ENCODE peak calls at places on chromosomes 16 and 17, in seven cellular contexts. T is colonic mucosa, O is cardiac muscle cell, L is small intestine, H is heart left ventricle, Z is heart right ventricle, U is stomach. A is an unnamed sample. For H3K9me3, the result is how much of the 10 kb centered on the place peaks cover.

GRCh38 chr16:64304376-64304775 is 817.5 kb downstream of the CDH11 start:
- DNase-seq in T (no peak), O (no peak), L (no peak), H (no peak), Z (no peak), U (no peak), A (no peak)

GRCh38 chr17:42783778-42784138 is 3.3 kb downstream of the WNK4 start:
- DNase-seq in T (no peak), O (no peak), L (no peak), H (no peak), Z (no peak), U (no peak), A (no peak)

GRCh38 chr17:17114592-17115225 is 72.5 kb downstream of the MPRIP start:
- DNase-seq in T (no peak), O (no peak), L (no peak), H (no peak), Z (no peak), U (no peak), A (no peak)

GRCh38 chr17:82228278-82228841 is 482 bp upstream of the SLC16A3 start:
- DNase-seq in T (peak), O (no peak), L (peak), H (peak), Z (no peak), U (peak), A (no peak)

GRCh38 chr16:57757326-57757786 is 21.8 kb downstream of the KATNB1 start:
- DNase-seq in T (peak), O (peak), L (peak), H (peak), Z (peak), U (peak), A (peak)

GRCh38 chr17:16286947-16287562 is 66.2 kb downstream of the CENPV start:
- DNase-seq in T (no peak), O (no peak), L (no peak), H (peak), Z (peak), U (no peak), A (peak)

GRCh38 chr17:4715071-4715749 is 4.8 kb downstream of the ARRB2 start:
- DNase-seq in T (no peak), O (no peak), L (peak), H (no peak), Z (no peak), U (no peak), A (no peak)

GRCh38 chr17:52041123-52041617 is 117.3 kb downstream of the CA10 start:
- DNase-seq in T (no peak), O (no peak), L (no peak), H (no peak), Z (no peak), U (no peak), A (no peak)

GRCh38 chr17:27326051-27326450 is 32.1 kb downstream of the WSB1 start:
- DNase-seq in T (no peak), O (no peak), L (no peak), H (no peak), Z (no peak), U (no peak), A (no peak)

GRCh38 chr17:4768281-4768680 is 3.4 kb upstream of the TM4SF5 start:
- DNase-seq in T (no peak), O (no peak), L (no peak), H (no peak), Z (no peak), U (no peak), A (no peak)

GRCh38 chr17:21286771-21287702 is 2.5 kb downstream of the MAP2K3 start:
- DNase-seq in T (peak), O (no peak), L (peak), H (no peak), Z (no peak), U (peak), A (no peak)

GRCh38 chr16:56753410-56753809 is 23.5 kb downstream of the NUP93 start:
- DNase-seq in T (no peak), O (no peak), L (no peak), H (no peak), Z (no peak), U (no peak), A (no peak)

GRCh38 chr16:55508941-55509920 is at the start of gene LPCAT2:
- DNase-seq in T (peak), O (peak), L (peak), H (peak), Z (peak), U (peak), A (peak)

GRCh38 chr16:87115646-87116045 is 201.5 kb downstream of the C16orf95 start:
- DNase-seq in T (no peak), O (no peak), L (no peak), H (no peak), Z (no peak), U (no peak), A (no peak)

GRCh38 chr16:1870365-1871082 is 1.4 kb downstream of the MEIOB start:
- DNase-seq in T (no peak), O (no peak), L (no peak), H (no peak), Z (no peak), U (no peak), A (no peak)

GRCh38 chr16:13168091-13168572 is 266.7 kb downstream of the SHISA9 start:
- DNase-seq in T (no peak), O (no peak), L (no peak), H (no peak), Z (no peak), U (no peak), A (no peak)

GRCh38 chr17:21170829-21171228 is 43.1 kb downstream of the TMEM11 start:
- DNase-seq in T (no peak), O (no peak), L (no peak), H (no peak), Z (no peak), U (no peak), A (no peak)

GRCh38 chr16:58652741-58653140 is 23.1 kb upstream of the CNOT1 start:
- DNase-seq in T (no peak), O (peak), L (no peak), H (no peak), Z (no peak), U (no peak), A (peak)

GRCh38 chr17:55152236-55152635 is 112.5 kb upstream of the HLF start:
- DNase-seq in T (no peak), O (no peak), L (no peak), H (no peak), Z (no peak), U (no peak), A (no peak)

GRCh38 chr16:144797-145252 is 6.4 kb upstream of the NPRL3 start:
- DNase-seq in T (no peak), O (no peak), L (no peak), H (no peak), Z (no peak), U (no peak), A (no peak)

GRCh38 chr16:16144416-16144815 is 78.9 kb downstream of the ABCC6 start:
- DNase-seq in T (no peak), O (no peak), L (no peak), H (no peak), Z (no peak), U (no peak), A (no peak)

GRCh38 chr17:29051194-29051593 is 8.3 kb downstream of the PIPOX start:
- DNase-seq in T (no peak), O (no peak), L (no peak), H (no peak), Z (no peak), U (no peak), A (no peak)

GRCh38 chr17:12680407-12680897 is 14.8 kb downstream of the MYOCD start:
- DNase-seq in T (no peak), O (no peak), L (no peak), H (no peak), Z (no peak), U (no peak), A (no peak)

GRCh38 chr17:28226563-28226962 is 92.4 kb upstream of the TMEM97 start:
- DNase-seq in T (no peak), O (no peak), L (no peak), H (no peak), Z (no peak), U (no peak), A (no peak)

GRCh38 chr17:43467981-43468541 is 15.7 kb upstream of the DHX8 start:
- DNase-seq in T (no peak), O (no peak), L (no peak), H (no peak), Z (no peak), U (no peak), A (no peak)

GRCh38 chr17:41483531-41483930 is 2.6 kb upstream of the KRT35 start:
- DNase-seq in T (no peak), O (no peak), L (peak), H (no peak), Z (no peak), U (no peak), A (no peak)

GRCh38 chr16:10039220-10040096 is 142.8 kb downstream of the GRIN2A start:
- DNase-seq in T (no peak), O (peak), L (no peak), H (peak), Z (peak), U (no peak), A (peak)

GRCh38 chr17:11996722-11997146 is 541 bp downstream of the ZNF18 start:
- DNase-seq in T (peak), O (peak), L (peak), H (no peak), Z (peak), U (peak), A (no peak)

GRCh38 chr16:12260647-12261262 is 284.2 kb downstream of the SNX29 start:
- DNase-seq in T (no peak), O (peak), L (no peak), H (peak), Z (peak), U (no peak), A (peak)

GRCh38 chr17:60495260-60495659 is 30.8 kb downstream of the APPBP2 start:
- DNase-seq in T (no peak), O (no peak), L (no peak), H (no peak), Z (no peak), U (no peak), A (no peak)
- H3K9me3 ChIP-seq in T (under half), O (under half), L (under half), H (under half), Z (under half), U (under half), A (under half)

DNA sequence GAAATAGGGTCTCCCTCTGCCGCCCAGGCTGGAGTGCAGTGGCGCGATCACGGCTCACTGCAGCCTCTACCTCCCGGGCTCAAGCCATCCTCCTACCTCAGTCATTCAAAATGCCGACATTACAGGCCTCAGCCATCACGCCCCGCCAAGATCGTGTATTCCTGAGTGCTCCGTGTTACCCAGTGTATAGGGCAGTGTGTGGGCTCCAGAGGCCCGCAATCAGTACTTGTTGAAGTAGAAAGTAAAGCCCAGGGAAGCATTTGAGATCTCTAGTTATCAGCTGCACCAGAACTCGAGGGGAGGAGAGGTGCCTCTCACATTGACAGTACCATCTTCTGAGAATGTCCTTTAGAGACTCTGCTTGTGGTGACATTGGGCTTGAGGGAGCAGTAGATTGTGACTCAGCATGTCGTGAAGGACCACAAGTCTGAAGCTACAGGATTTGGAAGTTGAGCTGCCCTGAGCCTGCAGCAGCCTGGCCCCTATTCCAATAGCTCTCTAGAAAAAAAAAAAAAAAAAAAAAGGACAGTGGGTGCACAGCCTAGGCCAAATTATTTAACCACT is 1.1 kb upstream of the PRPSAP1 start:
- DNase-seq in T (no peak), O (peak), L (no peak), H (no peak), Z (no peak), U (no peak), A (no peak)
- H3K4me3 ChIP-seq in T (no peak), O (peak), L (no peak), H (peak), Z (peak), U (peak), A (peak)

GRCh38 chr16:35185366-35186044 is 1726.1 kb downstream of the TP53TG3F start:
- DNase-seq in T (no peak), O (no peak), L (no peak), H (no peak), Z (no peak), U (no peak), A (no peak)

GRCh38 chr16:35184356-35184870 is 1725.0 kb downstream of the TP53TG3F start:
- DNase-seq in T (no peak), O (no peak), L (no peak), H (no peak), Z (no peak), U (no peak), A (no peak)

GRCh38 chr16:35188288-35189155 is 1729.1 kb downstream of the TP53TG3F start:
- DNase-seq in T (no peak), O (no peak), L (no peak), H (no peak), Z (no peak), U (no peak), A (no peak)

GRCh38 chr16:35186045-35186759 is 1726.8 kb downstream of the TP53TG3F start:
- DNase-seq in T (no peak), O (no peak), L (no peak), H (no peak), Z (no peak), U (no peak), A (no peak)

GRCh38 chr16:35187665-35188225 is 1728.3 kb downstream of the TP53TG3F start:
- DNase-seq in T (no peak), O (no peak), L (no peak), H (no peak), Z (no peak), U (no peak), A (no peak)
- H3K9me3 ChIP-seq in T (under half), O (under half), L (under half), H (under half), Z (under half), U (under half), A (under half)

GRCh38 chr16:31458073-31458834 is 1.0 kb upstream of the ARMC5 start:
- DNase-seq in T (peak), O (peak), L (peak), H (no peak), Z (peak), U (peak), A (peak)

GRCh38 chr16:31458835-31459721 is at the start of gene ARMC5:
- DNase-seq in T (peak), O (peak), L (peak), H (peak), Z (peak), U (peak), A (peak)

GRCh38 chr16:31461201-31461920 is 2.1 kb downstream of the ARMC5 start:
- DNase-seq in T (no peak), O (no peak), L (no peak), H (no peak), Z (no peak), U (no peak), A (no peak)

GRCh38 chr16:31460582-31461002 is 1.3 kb downstream of the ARMC5 start:
- DNase-seq in T (no peak), O (no peak), L (peak), H (no peak), Z (no peak), U (no peak), A (no peak)

DNA sequence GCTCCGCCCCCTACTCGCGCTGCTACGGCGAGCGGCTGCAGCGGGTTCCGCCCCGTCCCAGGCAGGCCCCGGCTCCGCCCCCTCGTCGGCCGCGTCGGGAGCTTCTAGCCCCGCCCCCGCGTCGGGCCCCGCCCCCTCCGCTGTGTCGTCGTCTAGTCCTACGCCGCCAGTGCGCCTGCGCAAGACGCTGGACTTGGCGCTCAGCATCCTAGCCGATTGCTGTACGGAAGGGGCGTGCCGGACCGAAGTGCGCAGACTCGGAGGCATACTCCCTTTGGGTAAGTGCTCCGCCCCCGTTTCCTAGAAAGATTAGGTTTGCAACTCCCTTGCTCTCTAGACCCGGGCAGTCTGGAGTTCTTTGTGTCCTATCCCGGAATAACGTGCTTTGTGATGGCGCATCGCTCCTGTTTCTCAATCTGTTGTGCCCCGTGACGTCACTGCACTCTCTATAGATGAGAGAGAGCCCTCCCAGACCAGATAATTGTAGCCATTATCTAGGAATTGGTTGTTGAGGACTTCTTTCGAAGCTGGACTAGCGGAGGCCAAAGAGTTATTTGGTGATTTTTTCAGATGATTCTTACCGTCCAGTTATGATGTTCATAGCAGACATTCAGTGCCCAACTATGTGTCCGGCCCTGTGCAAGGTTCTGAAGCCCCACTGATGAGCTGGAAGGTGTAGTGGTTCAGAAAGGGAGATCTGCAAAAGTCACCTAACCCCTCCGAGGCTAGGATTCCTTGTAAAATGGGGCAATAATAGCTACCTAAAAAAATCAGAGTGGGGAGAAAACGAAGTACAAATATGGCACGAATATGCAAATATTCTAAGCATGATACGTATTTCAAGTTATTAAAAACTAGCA is 651 bp downstream of the ARMC5 start:
- DNase-seq in T (peak), O (peak), L (peak), H (peak), Z (peak), U (peak), A (peak)
- H3K4me3 ChIP-seq in T (peak), O (peak), L (peak), H (peak), Z (peak), U (peak), A (peak)

GRCh38 chr16:75169899-75170405 is 21.6 kb downstream of the ZFP1 start:
- DNase-seq in T (no peak), O (no peak), L (no peak), H (no peak), Z (no peak), U (no peak), A (no peak)
- H3K9me3 ChIP-seq in T (under half), O (under half), L (under half), H (under half), Z (half or more), U (under half), A (under half)

GRCh38 chr17:73291260-73291801 is 20.5 kb downstream of the CDC42EP4 start:
- DNase-seq in T (peak), O (no peak), L (peak), H (peak), Z (peak), U (peak), A (no peak)

GRCh38 chr17:73288534-73289302 is 23.1 kb downstream of the CDC42EP4 start:
- DNase-seq in T (peak), O (no peak), L (peak), H (peak), Z (peak), U (peak), A (no peak)

GRCh38 chr17:73292031-73292531 is 19.7 kb downstream of the CDC42EP4 start:
- DNase-seq in T (no peak), O (no peak), L (no peak), H (peak), Z (peak), U (peak), A (no peak)

GRCh38 chr17:73289549-73290254 is 22.1 kb downstream of the CDC42EP4 start:
- DNase-seq in T (no peak), O (no peak), L (no peak), H (no peak), Z (no peak), U (no peak), A (no peak)

DNA sequence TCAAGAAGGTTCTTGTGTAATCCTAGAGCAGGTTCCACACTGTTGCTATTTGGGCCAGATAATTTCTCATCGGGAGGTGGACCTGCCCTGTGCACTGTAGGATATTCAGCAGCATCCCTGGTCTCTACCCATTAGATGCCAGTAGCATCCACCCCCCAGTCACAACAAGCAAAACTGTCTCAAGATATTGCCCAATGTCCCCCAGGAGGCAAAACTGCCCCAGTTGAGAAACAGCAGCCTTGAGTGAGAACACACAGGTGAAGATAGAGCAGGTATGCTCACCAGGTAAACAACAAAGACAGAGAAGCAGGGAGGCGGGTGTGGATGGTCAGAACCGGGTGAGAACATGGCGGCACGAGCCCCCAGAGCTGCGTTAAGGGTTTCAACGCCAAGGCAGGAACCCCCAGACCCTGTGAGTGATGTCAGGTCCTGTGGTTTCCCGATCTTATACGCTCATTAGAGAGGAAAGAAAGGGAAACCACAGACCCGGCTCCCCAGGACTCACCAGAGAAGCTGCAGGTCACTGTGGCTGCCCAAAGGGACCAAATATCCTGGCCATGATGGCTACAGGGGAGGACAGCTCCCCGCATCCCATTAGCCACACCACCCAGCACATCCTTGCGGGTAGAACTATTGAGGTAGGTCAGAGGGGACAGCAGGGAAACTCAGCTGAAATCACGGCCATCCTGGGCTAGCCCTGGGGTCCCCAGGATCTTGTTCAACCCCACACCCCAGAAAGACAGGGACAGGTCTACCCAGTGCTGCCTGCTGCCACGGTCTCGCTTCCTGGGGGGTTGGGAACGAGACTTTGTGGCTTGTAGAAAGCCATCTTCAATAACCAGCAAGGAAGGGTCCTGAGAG is 21.2 kb downstream of the CDC42EP4 start:
- DNase-seq in T (no peak), O (no peak), L (no peak), H (no peak), Z (no peak), U (no peak), A (no peak)
- H3K4me3 ChIP-seq in T (no peak), O (no peak), L (no peak), H (no peak), Z (no peak), U (no peak), A (no peak)

GRCh38 chr17:53525590-53525989 is 297.1 kb upstream of the KIF2B start:
- DNase-seq in T (no peak), O (no peak), L (no peak), H (no peak), Z (no peak), U (no peak), A (no peak)
- H3K9me3 ChIP-seq in T (under half), O (under half), L (under half), H (under half), Z (under half), U (under half), A (under half)

GRCh38 chr17:45117283-45117682 is 15.0 kb downstream of the PLCD3 start:
- DNase-seq in T (no peak), O (no peak), L (no peak), H (no peak), Z (no peak), U (no peak), A (no peak)
- H3K4me3 ChIP-seq in T (no peak), O (no peak), L (no peak), H (no peak), Z (no peak), U (no peak), A (no peak)

GRCh38 chr17:245020-245419 is 63.6 kb upstream of the DOC2B start:
- DNase-seq in T (no peak), O (no peak), L (no peak), H (no peak), Z (no peak), U (no peak), A (no peak)
- H3K9me3 ChIP-seq in T (under half), O (under half), L (under half), H (under half), Z (under half), U (under half), A (under half)